ENCODE peak calls at places on chromosomes 1 and 21, in eight cellular contexts. One of them, this sample, is unnamed.

GRCh38 chr1:8409107-8409506 is 91.2 kb downstream of the SLC45A1 start:
- DNase-seq in mesothelial cell of epicardium: no peak
- DNase-seq in stomach: no peak
- DNase-seq in GM23338: peak; percentile 63
- DNase-seq in heart right ventricle: no peak
- DNase-seq in sigmoid colon: no peak
- DNase-seq in colonic mucosa: no peak
- DNase-seq in HepG2: peak; percentile 9
- DNase-seq in this sample: no peak

GRCh38 chr21:39802226-39802625 is 57.2 kb downstream of the IGSF5 start:
- DNase-seq in mesothelial cell of epicardium: no peak
- DNase-seq in stomach: no peak
- DNase-seq in GM23338: no peak
- DNase-seq in heart right ventricle: no peak
- DNase-seq in sigmoid colon: no peak
- DNase-seq in colonic mucosa: no peak
- DNase-seq in HepG2: no peak
- DNase-seq in this sample: no peak

GRCh38 chr1:169115891-169116585 is 9.5 kb downstream of the ATP1B1 start:
- DNase-seq in mesothelial cell of epicardium: peak; percentile 45
- DNase-seq in stomach: peak; percentile 86
- DNase-seq in GM23338: peak; percentile 37
- DNase-seq in heart right ventricle: peak; percentile 47
- DNase-seq in sigmoid colon: peak; percentile 77
- DNase-seq in colonic mucosa: peak; percentile 81
- DNase-seq in HepG2: peak; percentile 96
- DNase-seq in this sample: no peak

GRCh38 chr1:111620412-111620971 is 903 bp downstream of the RAP1A start:
- DNase-seq in mesothelial cell of epicardium: no peak
- DNase-seq in stomach: no peak
- DNase-seq in GM23338: peak; percentile 45
- DNase-seq in heart right ventricle: no peak
- DNase-seq in sigmoid colon: no peak
- DNase-seq in colonic mucosa: peak; percentile 65
- DNase-seq in HepG2: no peak
- DNase-seq in this sample: no peak

GRCh38 chr1:234656981-234657651 is 47.1 kb upstream of the IRF2BP2 start:
- DNase-seq in mesothelial cell of epicardium: no peak
- DNase-seq in stomach: no peak
- DNase-seq in GM23338: no peak
- DNase-seq in heart right ventricle: no peak
- DNase-seq in sigmoid colon: no peak
- DNase-seq in colonic mucosa: peak; percentile 64
- DNase-seq in HepG2: peak; percentile 38
- DNase-seq in this sample: peak; percentile 82

GRCh38 chr1:231861541-231862481 is 235.2 kb downstream of the DISC1 start:
- DNase-seq in mesothelial cell of epicardium: no peak
- DNase-seq in stomach: no peak
- DNase-seq in GM23338: no peak
- DNase-seq in heart right ventricle: no peak
- DNase-seq in sigmoid colon: no peak
- DNase-seq in colonic mucosa: no peak
- DNase-seq in HepG2: no peak
- DNase-seq in this sample: no peak

GRCh38 chr1:119549719-119550141 is 42.7 kb downstream of the HSD3B1 start:
- DNase-seq in mesothelial cell of epicardium: peak; percentile 65
- DNase-seq in stomach: peak; percentile 39
- DNase-seq in GM23338: peak; percentile 95
- DNase-seq in heart right ventricle: no peak
- DNase-seq in sigmoid colon: no peak
- DNase-seq in colonic mucosa: peak; percentile 72
- DNase-seq in HepG2: peak; percentile 53
- DNase-seq in this sample: no peak

GRCh38 chr21:41470054-41470453 is 37.9 kb downstream of the TMPRSS2 start:
- DNase-seq in mesothelial cell of epicardium: no peak
- DNase-seq in stomach: no peak
- DNase-seq in GM23338: no peak
- DNase-seq in heart right ventricle: no peak
- DNase-seq in sigmoid colon: no peak
- DNase-seq in colonic mucosa: no peak
- DNase-seq in HepG2: no peak
- DNase-seq in this sample: no peak

GRCh38 chr1:243890576-243890975 is 40.5 kb upstream of the AKT3 start:
- DNase-seq in mesothelial cell of epicardium: no peak
- DNase-seq in stomach: no peak
- DNase-seq in GM23338: no peak
- DNase-seq in heart right ventricle: no peak
- DNase-seq in sigmoid colon: no peak
- DNase-seq in colonic mucosa: no peak
- DNase-seq in HepG2: no peak
- DNase-seq in this sample: peak; percentile 91

GRCh38 chr1:2984399-2985061 is 36.7 kb upstream of the ACTRT2 start:
- DNase-seq in mesothelial cell of epicardium: no peak
- DNase-seq in stomach: no peak
- DNase-seq in GM23338: no peak
- DNase-seq in heart right ventricle: no peak
- DNase-seq in sigmoid colon: peak; percentile 39
- DNase-seq in colonic mucosa: no peak
- DNase-seq in HepG2: no peak
- DNase-seq in this sample: no peak

GRCh38 chr1:229040630-229041358 is 230.1 kb upstream of the RAB4A start:
- DNase-seq in mesothelial cell of epicardium: no peak
- DNase-seq in stomach: no peak
- DNase-seq in GM23338: no peak
- DNase-seq in heart right ventricle: no peak
- DNase-seq in sigmoid colon: no peak
- DNase-seq in colonic mucosa: no peak
- DNase-seq in HepG2: no peak
- DNase-seq in this sample: no peak

GRCh38 chr1:211648980-211649934 is 26.2 kb downstream of the NEK2 start:
- DNase-seq in mesothelial cell of epicardium: no peak
- DNase-seq in stomach: peak; percentile 68
- DNase-seq in GM23338: no peak
- DNase-seq in heart right ventricle: no peak
- DNase-seq in sigmoid colon: no peak
- DNase-seq in colonic mucosa: peak; percentile 45
- DNase-seq in HepG2: peak; percentile 68
- DNase-seq in this sample: no peak

GRCh38 chr1:9443913-9444445 is 95.3 kb upstream of the SLC25A33 start:
- DNase-seq in mesothelial cell of epicardium: peak; percentile 52
- DNase-seq in stomach: no peak
- DNase-seq in GM23338: no peak
- DNase-seq in heart right ventricle: no peak
- DNase-seq in sigmoid colon: no peak
- DNase-seq in colonic mucosa: no peak
- DNase-seq in HepG2: no peak
- DNase-seq in this sample: no peak

GRCh38 chr21:46183910-46184624 is at the start of gene SPATC1L:
- DNase-seq in mesothelial cell of epicardium: peak; percentile 76
- DNase-seq in stomach: peak; percentile 39
- DNase-seq in GM23338: peak; percentile 76
- DNase-seq in heart right ventricle: peak; percentile 71
- DNase-seq in sigmoid colon: peak; percentile 89
- DNase-seq in colonic mucosa: peak; percentile 60
- DNase-seq in HepG2: peak; percentile 24
- DNase-seq in this sample: no peak

GRCh38 chr1:233111731-233112130 is 161.3 kb downstream of the NTPCR start:
- DNase-seq in mesothelial cell of epicardium: no peak
- DNase-seq in stomach: no peak
- DNase-seq in GM23338: no peak
- DNase-seq in heart right ventricle: no peak
- DNase-seq in sigmoid colon: no peak
- DNase-seq in colonic mucosa: no peak
- DNase-seq in HepG2: no peak
- DNase-seq in this sample: no peak

GRCh38 chr1:183580281-183580682 is 10.0 kb downstream of the NCF2 start:
- DNase-seq in mesothelial cell of epicardium: no peak
- DNase-seq in stomach: no peak
- DNase-seq in GM23338: peak; percentile 76
- DNase-seq in heart right ventricle: no peak
- DNase-seq in sigmoid colon: no peak
- DNase-seq in colonic mucosa: no peak
- DNase-seq in HepG2: no peak
- DNase-seq in this sample: no peak

GRCh38 chr1:56056438-56057312 is 522.7 kb downstream of the PLPP3 start:
- DNase-seq in mesothelial cell of epicardium: no peak
- DNase-seq in stomach: no peak
- DNase-seq in GM23338: no peak
- DNase-seq in heart right ventricle: no peak
- DNase-seq in sigmoid colon: no peak
- DNase-seq in colonic mucosa: no peak
- DNase-seq in HepG2: no peak
- DNase-seq in this sample: no peak

GRCh38 chr1:98130406-98130805 is 209.6 kb upstream of the DPYD start:
- DNase-seq in mesothelial cell of epicardium: no peak
- DNase-seq in stomach: no peak
- DNase-seq in GM23338: no peak
- DNase-seq in heart right ventricle: no peak
- DNase-seq in sigmoid colon: no peak
- DNase-seq in colonic mucosa: no peak
- DNase-seq in HepG2: no peak
- DNase-seq in this sample: no peak

GRCh38 chr1:113846391-113847035 is 25.0 kb downstream of the PTPN22 start:
- DNase-seq in mesothelial cell of epicardium: no peak
- DNase-seq in stomach: no peak
- DNase-seq in GM23338: no peak
- DNase-seq in heart right ventricle: no peak
- DNase-seq in sigmoid colon: no peak
- DNase-seq in colonic mucosa: no peak
- DNase-seq in HepG2: no peak
- DNase-seq in this sample: no peak

GRCh38 chr1:2375923-2376260 is 15.5 kb downstream of the MORN1 start:
- DNase-seq in mesothelial cell of epicardium: no peak
- DNase-seq in stomach: no peak
- DNase-seq in GM23338: no peak
- DNase-seq in heart right ventricle: no peak
- DNase-seq in sigmoid colon: peak; percentile 50
- DNase-seq in colonic mucosa: no peak
- DNase-seq in HepG2: no peak
- DNase-seq in this sample: no peak

GRCh38 chr1:160748182-160748876 is 9.3 kb downstream of the SLAMF7 start:
- DNase-seq in mesothelial cell of epicardium: no peak
- DNase-seq in stomach: no peak
- DNase-seq in GM23338: peak; percentile 18
- DNase-seq in heart right ventricle: no peak
- DNase-seq in sigmoid colon: no peak
- DNase-seq in colonic mucosa: no peak
- DNase-seq in HepG2: no peak
- DNase-seq in this sample: no peak
- TF ChIP-seq CTCF in mesothelial cell of epicardium: no peak
- TF ChIP-seq CTCF in stomach: no peak
- TF ChIP-seq CTCF in GM23338: peak; percentile 58
- TF ChIP-seq CTCF in heart right ventricle: no peak
- TF ChIP-seq CTCF in sigmoid colon: no peak
- TF ChIP-seq CTCF in colonic mucosa: no peak
- TF ChIP-seq CTCF in HepG2: no peak
- TF ChIP-seq CTCF in this sample: no peak

DNA sequence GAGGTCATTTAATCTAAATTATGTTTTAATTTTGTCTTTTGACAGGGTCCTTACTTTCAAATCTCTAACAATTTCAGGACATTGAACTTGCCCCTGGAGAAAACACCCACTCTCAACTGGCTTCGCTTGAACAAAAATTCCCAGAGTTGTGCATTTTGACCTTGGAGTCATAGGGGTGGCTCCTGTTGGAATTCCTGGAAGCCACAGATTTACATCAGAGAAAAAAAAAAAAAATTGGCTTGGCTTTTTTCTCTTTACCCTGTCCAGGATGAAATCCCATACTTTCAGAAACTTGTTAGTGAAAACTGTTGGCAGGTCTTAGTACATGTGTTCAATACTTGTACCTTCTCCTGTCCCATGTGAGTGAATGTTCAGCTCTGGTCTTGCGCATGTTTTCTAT is 228.7 kb downstream of the TGFB2 start:
- DNase-seq in mesothelial cell of epicardium: no peak
- DNase-seq in stomach: no peak
- DNase-seq in GM23338: no peak
- DNase-seq in heart right ventricle: no peak
- DNase-seq in sigmoid colon: no peak
- DNase-seq in colonic mucosa: no peak
- DNase-seq in HepG2: no peak
- DNase-seq in this sample: no peak
- TF ChIP-seq CTCF in mesothelial cell of epicardium: no peak
- TF ChIP-seq CTCF in stomach: no peak
- TF ChIP-seq CTCF in GM23338: no peak
- TF ChIP-seq CTCF in heart right ventricle: no peak
- TF ChIP-seq CTCF in sigmoid colon: no peak
- TF ChIP-seq CTCF in colonic mucosa: no peak
- TF ChIP-seq CTCF in HepG2: no peak
- TF ChIP-seq CTCF in this sample: no peak

GRCh38 chr1:84141177-84142003 is 2.7 kb upstream of the PRKACB start:
- DNase-seq in mesothelial cell of epicardium: no peak
- DNase-seq in stomach: no peak
- DNase-seq in GM23338: no peak
- DNase-seq in heart right ventricle: no peak
- DNase-seq in sigmoid colon: no peak
- DNase-seq in colonic mucosa: no peak
- DNase-seq in HepG2: no peak
- DNase-seq in this sample: no peak
- TF ChIP-seq CTCF in mesothelial cell of epicardium: peak; percentile 29
- TF ChIP-seq CTCF in stomach: no peak
- TF ChIP-seq CTCF in GM23338: peak; percentile 41
- TF ChIP-seq CTCF in heart right ventricle: peak; percentile 68
- TF ChIP-seq CTCF in sigmoid colon: peak; percentile 28
- TF ChIP-seq CTCF in colonic mucosa: peak; percentile 58
- TF ChIP-seq CTCF in HepG2: no peak
- TF ChIP-seq CTCF in this sample: peak; percentile 42

DNA sequence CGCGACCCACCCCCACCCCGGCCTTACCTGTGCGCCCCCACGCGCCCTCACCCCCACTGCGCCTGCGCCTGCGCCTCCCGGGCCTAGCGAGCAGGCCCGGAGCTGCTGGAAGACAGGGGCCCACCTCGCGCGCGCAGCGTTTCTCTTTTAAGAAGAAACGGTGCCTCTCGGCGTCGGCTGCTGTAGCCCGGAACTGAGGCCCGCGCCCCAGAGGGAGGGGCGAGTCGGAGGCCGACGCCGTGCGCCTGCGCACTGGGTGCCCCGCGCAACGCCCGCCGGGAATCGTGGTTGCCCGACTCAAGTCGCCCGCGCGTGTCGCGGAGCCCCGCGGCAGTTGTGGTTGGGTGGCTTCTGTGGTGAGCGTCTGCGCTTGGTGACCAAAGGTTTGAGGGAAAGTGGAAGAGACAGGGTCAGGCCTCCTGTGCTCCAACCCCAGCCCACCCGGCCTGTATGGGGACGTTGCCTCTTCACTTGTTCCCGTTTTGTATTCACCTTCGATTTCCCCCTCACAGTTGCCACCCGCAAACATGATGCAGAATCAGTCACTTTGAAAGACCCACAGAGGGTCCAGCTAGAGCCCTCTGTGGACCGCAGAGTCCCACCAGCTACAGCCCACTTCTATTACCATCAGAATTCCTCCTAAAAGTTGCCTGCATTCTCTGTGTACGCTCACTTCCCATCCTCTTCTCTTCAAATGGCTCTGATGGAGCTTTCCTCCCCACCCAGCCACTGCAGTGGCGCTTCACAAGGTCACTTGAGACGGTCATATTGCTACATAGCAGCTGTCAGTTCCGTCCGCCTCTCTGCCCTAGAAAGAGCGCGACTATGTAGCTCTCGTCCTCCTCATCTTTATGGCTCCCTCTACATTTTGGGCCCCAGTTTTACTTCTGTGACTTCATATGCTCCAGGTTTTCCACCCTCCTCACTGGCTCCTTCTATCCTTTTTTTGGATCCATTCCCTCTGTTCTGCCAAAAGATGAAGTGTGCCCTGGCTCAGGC is at the start of gene ZNF692:
- DNase-seq in mesothelial cell of epicardium: peak; percentile 95
- DNase-seq in stomach: peak; percentile 98
- DNase-seq in GM23338: peak; percentile 98
- DNase-seq in heart right ventricle: peak; percentile 98
- DNase-seq in sigmoid colon: peak; percentile 99
- DNase-seq in colonic mucosa: peak; percentile 98
- DNase-seq in HepG2: peak; percentile 93
- DNase-seq in this sample: peak; percentile 74
- TF ChIP-seq CTCF in mesothelial cell of epicardium: no peak
- TF ChIP-seq CTCF in stomach: no peak
- TF ChIP-seq CTCF in GM23338: no peak
- TF ChIP-seq CTCF in heart right ventricle: no peak
- TF ChIP-seq CTCF in sigmoid colon: no peak
- TF ChIP-seq CTCF in colonic mucosa: no peak
- TF ChIP-seq CTCF in HepG2: no peak
- TF ChIP-seq CTCF in this sample: no peak